ENCODE peak calls at places on chromosomes 1 and 21, in seven cellular contexts. H is colonic mucosa, A is uterus, G is adrenal gland, T is neural progenitor cell, Y is BE2C, J is H9. S is an unnamed sample. For H3K4me1, the result is how much of the 10 kb centered on the place peaks cover.

GRCh38 chr1:10721381-10722321 is 74.8 kb downstream of the CASZ1 start:
- DNase-seq in H (no peak), A (no peak), G (no peak), T (peak), Y (no peak), J (peak), S (no peak)

GRCh38 chr1:220313576-220313975 is 41.3 kb upstream of the RAB3GAP2 start:
- DNase-seq in H (no peak), A (no peak), G (no peak), T (peak), Y (no peak), J (no peak), S (no peak)

GRCh38 chr1:200150721-200151120 is 123.2 kb downstream of the NR5A2 start:
- DNase-seq in H (no peak), A (no peak), G (no peak), T (no peak), Y (peak), J (no peak), S (no peak)

GRCh38 chr21:42640486-42640885 is 12.9 kb upstream of the PDE9A start:
- DNase-seq in H (peak), A (no peak), G (peak), T (no peak), Y (no peak), J (no peak), S (no peak)

GRCh38 chr1:167924553-167925223 is 10.8 kb upstream of the ADCY10 start:
- DNase-seq in H (no peak), A (no peak), G (no peak), T (no peak), Y (no peak), J (no peak), S (no peak)

GRCh38 chr1:63955746-63956145 is 181.9 kb downstream of the ROR1 start:
- DNase-seq in H (no peak), A (no peak), G (peak), T (no peak), Y (no peak), J (no peak), S (no peak)

GRCh38 chr1:235023197-235024044 is 105.2 kb downstream of the TOMM20 start:
- DNase-seq in H (no peak), A (no peak), G (no peak), T (no peak), Y (no peak), J (no peak), S (no peak)

GRCh38 chr1:171623651-171624331 is 1.7 kb downstream of the MYOCOS start:
- DNase-seq in H (no peak), A (no peak), G (no peak), T (no peak), Y (no peak), J (no peak), S (no peak)

GRCh38 chr1:169604781-169605560 is 18.7 kb upstream of the F5 start:
- DNase-seq in H (no peak), A (no peak), G (peak), T (no peak), Y (no peak), J (no peak), S (no peak)

GRCh38 chr1:112444269-112444668 is 48.3 kb downstream of the CTTNBP2NL start:
- DNase-seq in H (no peak), A (no peak), G (no peak), T (no peak), Y (no peak), J (no peak), S (no peak)

GRCh38 chr21:26965567-26966359 is 1.1 kb downstream of the ADAMTS5 start:
- DNase-seq in H (peak), A (peak), G (no peak), T (peak), Y (peak), J (peak), S (peak)

GRCh38 chr21:45869121-45870007 is 112.2 kb upstream of the COL6A1 start:
- DNase-seq in H (no peak), A (no peak), G (peak), T (no peak), Y (no peak), J (peak), S (no peak)

GRCh38 chr21:34923202-34923601 is 125.9 kb downstream of the RUNX1 start:
- DNase-seq in H (no peak), A (no peak), G (no peak), T (no peak), Y (no peak), J (no peak), S (no peak)

GRCh38 chr1:93813076-93813475 is 65.9 kb downstream of the DNTTIP2 start:
- DNase-seq in H (no peak), A (no peak), G (no peak), T (no peak), Y (no peak), J (no peak), S (no peak)

GRCh38 chr1:19384113-19384512 is 72.0 kb downstream of the SLC66A1 start:
- DNase-seq in H (peak), A (peak), G (peak), T (no peak), Y (peak), J (no peak), S (no peak)

GRCh38 chr1:223846668-223847007 is 891 bp upstream of the TP53BP2 start:
- DNase-seq in H (peak), A (peak), G (peak), T (peak), Y (peak), J (no peak), S (no peak)

GRCh38 chr1:32891241-32891570 is 4.9 kb downstream of the HPCA start:
- DNase-seq in H (no peak), A (no peak), G (no peak), T (no peak), Y (no peak), J (no peak), S (no peak)

GRCh38 chr21:18041012-18041411 is 203.6 kb upstream of the CHODL start:
- DNase-seq in H (no peak), A (no peak), G (no peak), T (peak), Y (peak), J (peak), S (no peak)

GRCh38 chr1:169326644-169327316 is 40.8 kb downstream of the NME7 start:
- DNase-seq in H (no peak), A (no peak), G (no peak), T (no peak), Y (no peak), J (no peak), S (no peak)

GRCh38 chr21:17406202-17406601 is 106.6 kb upstream of the CXADR start:
- DNase-seq in H (no peak), A (no peak), G (no peak), T (no peak), Y (no peak), J (no peak), S (no peak)

GRCh38 chr1:151776665-151777062 is 13.4 kb upstream of the MRPL9 start:
- DNase-seq in H (no peak), A (no peak), G (no peak), T (no peak), Y (no peak), J (no peak), S (no peak)

GRCh38 chr1:25561426-25562100 is 18.2 kb downstream of the LDLRAP1 start:
- DNase-seq in H (peak), A (no peak), G (no peak), T (no peak), Y (no peak), J (no peak), S (no peak)

GRCh38 chr1:7752512-7753417 is 18.3 kb upstream of the VAMP3 start:
- DNase-seq in H (peak), A (peak), G (peak), T (peak), Y (peak), J (peak), S (peak)

GRCh38 chr1:27637052-27637451 is 2.1 kb upstream of the FGR start:
- DNase-seq in H (no peak), A (no peak), G (no peak), T (no peak), Y (no peak), J (no peak), S (no peak)

GRCh38 chr1:55318111-55318817 is 103.1 kb upstream of the USP24 start:
- DNase-seq in H (no peak), A (no peak), G (no peak), T (no peak), Y (no peak), J (no peak), S (no peak)

GRCh38 chr1:94111879-94112278 is 9.1 kb downstream of the ABCA4 start:
- DNase-seq in H (no peak), A (peak), G (no peak), T (no peak), Y (no peak), J (no peak), S (no peak)

GRCh38 chr1:5711956-5712645 is 280.1 kb downstream of the NPHP4 start:
- DNase-seq in H (no peak), A (no peak), G (no peak), T (no peak), Y (no peak), J (peak), S (no peak)

GRCh38 chr1:53593758-53594380 is 134.7 kb downstream of the DMRTB1 start:
- DNase-seq in H (no peak), A (no peak), G (peak), T (peak), Y (no peak), J (peak), S (peak)

GRCh38 chr1:66271216-66271903 is 262.6 kb upstream of the SGIP1 start:
- DNase-seq in H (peak), A (peak), G (peak), T (peak), Y (peak), J (peak), S (peak)

DNA sequence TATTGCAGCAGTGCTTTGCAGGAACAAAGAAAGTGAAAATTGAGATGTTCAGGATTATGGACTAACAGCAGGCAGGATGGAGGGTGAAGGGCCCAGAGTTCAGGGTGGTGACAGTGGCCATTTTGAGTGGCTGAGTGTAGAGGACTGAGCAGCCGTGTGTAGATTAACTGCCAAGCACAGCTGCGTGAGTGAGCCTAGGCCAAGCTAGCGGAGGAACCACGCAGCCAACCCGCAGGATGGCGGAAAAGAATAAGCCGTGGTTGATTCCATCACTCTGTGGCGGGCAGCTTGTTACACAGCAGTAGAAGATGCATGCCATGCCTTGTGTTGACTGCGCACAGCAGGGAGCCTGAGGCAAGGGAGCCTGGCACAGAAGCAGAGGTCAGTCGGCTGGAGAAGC is 102.5 kb upstream of the KIF26B start:
- DNase-seq in H (no peak), A (no peak), G (no peak), T (no peak), Y (no peak), J (no peak), S (no peak)
- H3K4me1 ChIP-seq in H (under half), A (under half), G (under half), T (under half), Y (under half), J (under half), S (under half)

DNA sequence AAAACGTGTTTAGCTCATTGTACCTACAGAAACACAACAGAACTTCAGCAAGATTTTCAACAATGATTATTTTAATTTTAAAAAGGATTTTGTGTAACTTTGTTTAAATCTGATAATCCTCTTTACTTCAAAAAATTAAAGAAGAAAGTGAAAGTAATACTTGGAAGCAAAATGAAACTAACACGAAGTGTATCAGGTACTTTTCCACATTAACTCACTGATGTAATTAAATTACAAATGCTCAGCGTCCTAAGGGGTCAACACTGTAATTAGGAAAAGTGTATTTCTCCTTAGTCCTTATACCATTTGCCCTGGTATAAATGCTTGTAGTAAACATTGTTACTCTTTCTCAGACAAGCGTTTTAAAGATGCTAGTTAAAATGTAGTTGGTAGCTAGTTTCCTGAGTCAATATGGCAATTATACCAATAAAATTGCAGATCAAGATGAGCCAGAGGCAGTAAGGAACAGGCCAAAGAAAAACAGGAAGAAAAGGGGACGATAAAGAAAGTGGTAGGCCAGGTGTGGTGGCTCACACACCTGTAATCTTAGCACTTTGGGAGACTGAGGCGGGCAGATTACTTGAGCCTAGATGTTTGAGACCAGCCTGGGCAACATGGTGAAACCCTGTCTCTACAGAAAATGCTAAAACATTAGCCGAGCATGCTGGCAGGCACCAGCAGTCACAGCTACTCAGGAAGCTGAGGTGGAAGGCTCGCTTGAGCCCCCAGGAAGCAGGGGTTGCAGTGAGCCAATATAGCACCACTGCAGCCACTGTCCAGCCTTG is 553.0 kb downstream of the SMYD3 start:
- DNase-seq in H (no peak), A (no peak), G (no peak), T (no peak), Y (peak), J (no peak), S (no peak)
- H3K4me1 ChIP-seq in H (under half), A (under half), G (under half), T (under half), Y (under half), J (under half), S (under half)

GRCh38 chr1:204821476-204821875 is 49.2 kb upstream of the NFASC start:
- DNase-seq in H (no peak), A (no peak), G (no peak), T (no peak), Y (no peak), J (no peak), S (no peak)
- H3K4me1 ChIP-seq in H (under half), A (under half), G (under half), T (under half), Y (under half), J (under half), S (under half)

DNA sequence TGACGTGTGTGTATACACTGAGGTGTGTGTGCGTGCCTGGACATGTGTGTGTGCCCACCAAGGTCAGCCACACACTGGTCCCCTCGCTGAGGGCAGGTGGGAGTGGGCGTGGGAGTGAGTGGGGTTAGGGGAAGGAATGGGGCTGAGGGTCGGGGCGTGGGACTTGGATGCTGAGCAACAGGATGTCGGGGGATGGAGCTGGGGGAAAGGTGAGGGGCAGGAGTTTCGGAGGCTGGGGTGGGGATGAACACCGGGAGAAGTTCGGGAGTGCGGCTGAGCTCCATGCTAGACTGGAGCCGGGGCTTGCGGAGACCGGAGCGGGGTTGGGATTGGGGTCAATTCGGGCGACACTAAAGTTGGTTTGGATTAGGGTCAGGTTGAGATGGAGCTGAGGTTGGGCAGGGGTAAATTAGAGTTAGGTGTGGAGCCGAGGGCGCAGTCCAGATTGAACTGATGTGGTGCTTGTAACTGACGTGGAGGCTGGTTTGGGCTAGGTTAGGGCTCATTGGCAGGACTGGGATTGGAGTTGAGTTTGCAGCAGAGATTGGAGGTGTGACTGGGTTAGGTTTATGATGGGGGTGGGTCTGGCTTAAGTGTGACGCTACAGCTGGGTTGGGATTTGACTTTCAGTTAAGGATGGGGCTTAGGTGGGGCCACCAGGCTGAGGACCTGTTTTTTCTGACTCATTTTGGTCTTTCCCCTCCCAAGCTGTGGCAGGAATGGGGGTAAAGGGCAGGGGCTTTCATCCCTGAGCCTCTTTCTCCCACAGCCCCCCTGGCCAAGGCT is 3.3 kb upstream of the GUCA2A start:
- DNase-seq in H (peak), A (no peak), G (no peak), T (no peak), Y (no peak), J (no peak), S (no peak)
- H3K4me1 ChIP-seq in H (under half), A (under half), G (under half), T (under half), Y (under half), J (under half), S (under half)

GRCh38 chr1:174531751-174532150 is 84.0 kb downstream of the GPR52 start:
- DNase-seq in H (no peak), A (no peak), G (no peak), T (no peak), Y (no peak), J (no peak), S (no peak)

GRCh38 chr1:174535207-174535606 is 87.4 kb downstream of the GPR52 start:
- DNase-seq in H (no peak), A (no peak), G (no peak), T (no peak), Y (no peak), J (no peak), S (no peak)

GRCh38 chr1:174534789-174535188 is 87.0 kb downstream of the GPR52 start:
- DNase-seq in H (no peak), A (no peak), G (no peak), T (no peak), Y (no peak), J (no peak), S (no peak)
- H3K4me1 ChIP-seq in H (under half), A (under half), G (under half), T (under half), Y (under half), J (under half), S (under half)

GRCh38 chr1:183039985-183040447 is 16.8 kb downstream of the LAMC1 start:
- DNase-seq in H (no peak), A (no peak), G (no peak), T (no peak), Y (no peak), J (no peak), S (no peak)

GRCh38 chr1:183040600-183040999 is 17.4 kb downstream of the LAMC1 start:
- DNase-seq in H (no peak), A (no peak), G (no peak), T (no peak), Y (no peak), J (no peak), S (no peak)

GRCh38 chr1:183044893-183045649 is 21.9 kb downstream of the LAMC1 start:
- DNase-seq in H (no peak), A (no peak), G (no peak), T (no peak), Y (no peak), J (no peak), S (no peak)

GRCh38 chr1:183043872-183044859 is 20.9 kb downstream of the LAMC1 start:
- DNase-seq in H (no peak), A (no peak), G (no peak), T (no peak), Y (no peak), J (no peak), S (no peak)

DNA sequence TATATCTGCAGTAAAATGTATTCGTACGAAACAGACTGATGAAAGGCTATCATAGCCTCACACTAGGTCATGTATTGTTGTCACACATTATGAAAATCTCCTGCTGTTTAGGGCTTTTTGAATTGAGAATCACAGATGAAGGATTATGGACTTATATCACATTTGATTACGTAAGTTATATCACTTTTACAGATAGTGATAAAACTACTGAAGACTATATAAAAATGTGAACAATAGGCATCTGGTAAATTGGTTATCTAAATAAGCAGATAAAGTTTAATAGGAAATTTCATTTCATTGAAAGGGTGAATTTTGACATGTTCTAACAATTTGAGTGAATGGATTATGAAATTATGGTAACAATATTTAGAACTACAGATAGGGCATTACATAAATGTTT is 20.0 kb downstream of the LAMC1 start:
- DNase-seq in H (no peak), A (no peak), G (no peak), T (no peak), Y (no peak), J (no peak), S (no peak)
- H3K4me1 ChIP-seq in H (under half), A (under half), G (half or more), T (under half), Y (under half), J (under half), S (under half)

S was measured in neuronal stem cell.